ENCODE peak calls at places on chromosomes 13 and 19, in ten cellular contexts. P is brain microvascular endothelial cell; Y is right lobe of liver; K is AG04450; R is body of pancreas; X is colonic mucosa; C is SJSA1; V is Peyer's patch; Z is effector memory CD4-positive, alpha-beta T cell; W is prostate gland. T is an unnamed sample.
A peak's percentile ranks its signal among the peaks of the same experiment; 100 is the strongest.

GRCh38 chr13:23488442-23488841 is 54.9 kb upstream of the SACS start:
- DNase-seq in R (no peak), Z (no peak), V (no peak), K (no peak), W (peak; percentile 30), Y (no peak), P (peak; percentile 90), X (no peak), C (no peak), T (no peak)

GRCh38 chr19:35775046-35775297 is 392 bp upstream of the ARHGAP33 start:
- DNase-seq in X (no peak), P (no peak), V (no peak), Y (no peak), K (no peak), C (no peak), Z (no peak), R (no peak), W (no peak), T (peak; percentile 60)

GRCh38 chr13:111079375-111079774 is 35.7 kb upstream of the ARHGEF7 start:
- DNase-seq in Y (no peak), X (no peak), R (no peak), W (no peak), C (peak; percentile 61), Z (no peak), K (no peak), P (no peak), V (no peak), T (no peak)

GRCh38 chr19:57280913-57281425 is 684 bp downstream of the ZNF460 start:
- DNase-seq in X (no peak), C (no peak), Y (no peak), P (no peak), W (no peak), K (no peak), Z (no peak), V (no peak), R (no peak), T (no peak)

GRCh38 chr13:89324582-89324981 is 1653.4 kb downstream of the SLITRK5 start:
- DNase-seq in Y (no peak), R (no peak), V (no peak), Z (no peak), C (no peak), K (no peak), P (no peak), W (no peak), X (no peak), T (no peak)

GRCh38 chr13:28181413-28181812 is 43.1 kb downstream of the PAN3 start:
- DNase-seq in P (peak; percentile 66), V (no peak), X (no peak), C (no peak), W (no peak), R (no peak), Z (no peak), Y (no peak), K (no peak), T (no peak)

GRCh38 chr19:50486823-50487515 is 10.3 kb upstream of the GARIN5A start:
- DNase-seq in X (peak; percentile 41), C (no peak), Y (peak; percentile 45), V (peak; percentile 49), K (no peak), P (peak; percentile 59), W (no peak), R (no peak), Z (no peak), T (peak; percentile 72)

GRCh38 chr13:19618925-19619324 is 14.5 kb upstream of the MPHOSPH8 start:
- DNase-seq in Z (no peak), W (no peak), R (peak; percentile 29), Y (peak; percentile 71), K (no peak), C (no peak), V (no peak), X (peak; percentile 30), P (peak; percentile 39), T (no peak)

GRCh38 chr19:41531438-41532311 is 44.3 kb upstream of the CEACAM21 start:
- DNase-seq in P (peak; percentile 44), K (no peak), C (no peak), Y (peak; percentile 65), Z (peak; percentile 79), W (peak; percentile 55), R (peak; percentile 82), V (no peak), X (peak; percentile 59), T (peak; percentile 83)

GRCh38 chr13:42110410-42111155 is 62.1 kb downstream of the DGKH start:
- DNase-seq in P (peak; percentile 64), X (peak; percentile 30), Z (no peak), Y (no peak), W (peak; percentile 44), C (no peak), V (no peak), R (peak; percentile 33), K (peak; percentile 54), T (no peak)

DNA sequence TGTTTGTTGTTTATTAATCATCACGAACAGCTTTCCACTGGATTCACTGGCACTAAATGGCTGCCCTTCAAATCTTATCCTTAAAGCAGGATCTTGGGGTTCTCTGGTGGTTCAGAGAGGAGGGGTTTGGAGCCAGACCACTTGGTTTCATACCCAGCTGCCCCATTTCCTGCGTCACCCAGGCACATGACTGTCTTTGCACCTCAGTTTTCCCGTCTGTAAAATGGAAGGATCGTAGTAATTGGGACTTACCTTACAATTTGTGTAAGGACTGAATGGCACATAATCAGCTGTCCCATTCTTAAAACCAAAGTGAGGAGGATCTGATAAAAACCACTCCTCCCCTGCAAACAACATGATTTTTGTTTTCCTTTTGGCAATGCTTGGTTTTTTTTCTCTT is 318.3 kb downstream of the ZNF536 start:
- DNase-seq in P (no peak), X (no peak), C (no peak), W (no peak), R (no peak), Y (no peak), Z (no peak), V (no peak), K (no peak), T (no peak)
- H3K27ac ChIP-seq in P (no peak overlapping the region), X (no peak overlapping the region), C (no peak overlapping the region), W (no peak overlapping the region), R (no peak overlapping the region), Y (no peak overlapping the region), Z (no peak overlapping the region), V (no peak overlapping the region), K (no peak overlapping the region), T (no peak overlapping the region)

GRCh38 chr13:102742506-102742905 is 31.1 kb downstream of the TEX30 start:
- DNase-seq in Z (no peak), K (no peak), R (no peak), C (no peak), V (no peak), Y (no peak), P (no peak), W (no peak), X (no peak), T (no peak)
- H3K4me3 ChIP-seq in Z (no peak overlapping the region), K (no peak overlapping the region), R (no peak overlapping the region), C (no peak overlapping the region), V (no peak overlapping the region), Y (no peak overlapping the region), P (no peak overlapping the region), W (no peak overlapping the region), X (no peak overlapping the region), T (no peak overlapping the region)

GRCh38 chr19:55254625-55254977 is 4.2 kb downstream of the PPP6R1 start:
- DNase-seq in W (no peak), X (no peak), Z (no peak), Y (no peak), P (no peak), V (no peak), C (peak; percentile 38), K (no peak), R (no peak), T (no peak)

GRCh38 chr19:55253264-55253663 is 5.6 kb downstream of the PPP6R1 start:
- DNase-seq in R (no peak), K (no peak), V (no peak), X (no peak), Y (no peak), W (no peak), Z (no peak), C (no peak), P (no peak), T (no peak)

GRCh38 chr19:55251296-55252081 is 7.3 kb downstream of the PPP6R1 start:
- DNase-seq in P (peak; percentile 14), C (no peak), V (no peak), X (peak; percentile 76), Y (no peak), K (no peak), Z (peak; percentile 51), R (no peak), W (no peak), T (no peak)

GRCh38 chr19:55253842-55254624 is 4.8 kb downstream of the PPP6R1 start:
- DNase-seq in K (no peak), R (peak; percentile 21), Y (no peak), Z (peak; percentile 34), X (no peak), V (no peak), C (no peak), W (no peak), P (no peak), T (peak; percentile 58)

DNA sequence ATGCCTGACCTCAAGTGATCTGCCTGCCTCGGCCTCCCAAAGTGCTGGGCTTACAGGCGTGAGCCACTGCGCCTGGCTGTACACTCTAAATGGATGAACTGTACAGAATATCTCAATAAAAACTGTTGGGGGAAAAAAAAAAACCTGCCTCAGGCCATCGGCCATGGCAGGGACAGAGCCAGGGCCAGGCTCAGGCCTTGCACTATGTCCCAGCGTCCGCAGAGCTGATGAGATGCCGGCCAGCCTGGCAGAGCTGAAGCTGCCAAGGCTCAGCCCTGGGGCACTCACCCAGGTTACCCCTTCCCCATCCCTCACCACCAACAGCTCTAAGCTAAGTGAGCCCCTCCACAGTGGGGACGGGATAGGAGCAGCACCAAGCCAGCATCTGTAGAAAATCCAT is 6.1 kb downstream of the PPP6R1 start:
- DNase-seq in X (no peak), P (no peak), C (no peak), Z (no peak), V (no peak), W (no peak), R (no peak), Y (no peak), K (no peak), T (no peak)
- H3K27ac ChIP-seq in X (no peak overlapping the region), P (no peak overlapping the region), C (no peak overlapping the region), Z (peak overlapping the region; percentile 88), V (peak overlapping the region; percentile 99), W (no peak overlapping the region), R (no peak overlapping the region), Y (no peak overlapping the region), K (no peak overlapping the region), T (peak overlapping the region; percentile 69)

GRCh38 chr13:29260684-29261083 is 334.8 kb downstream of the SLC7A1 start:
- DNase-seq in X (no peak), P (no peak), Y (no peak), C (no peak), W (no peak), Z (no peak), R (no peak), V (no peak), K (no peak), T (no peak)

GRCh38 chr13:29255567-29255966 is 339.9 kb downstream of the SLC7A1 start:
- DNase-seq in R (no peak), P (no peak), X (no peak), Z (no peak), V (no peak), Y (no peak), C (no peak), W (no peak), K (no peak), T (no peak)

DNA sequence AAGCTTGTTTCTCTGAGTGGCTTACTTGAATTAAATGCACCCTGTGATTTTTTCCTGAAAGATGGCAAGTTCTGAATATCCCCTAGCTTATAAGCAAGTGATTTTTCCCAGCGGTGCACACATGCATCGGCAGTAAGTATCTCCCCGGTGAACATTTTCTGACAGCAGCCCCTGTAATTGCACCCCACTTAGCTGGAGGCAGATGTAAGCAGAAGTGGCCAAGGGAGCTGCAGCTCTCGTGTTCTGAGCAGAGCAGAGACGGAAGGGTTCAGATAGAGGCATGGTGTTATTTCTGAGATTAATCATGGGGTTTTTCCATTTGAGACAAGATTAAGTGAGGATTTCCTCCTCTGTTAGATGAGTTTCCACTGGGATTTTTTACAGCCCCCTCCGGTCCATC is 340.5 kb downstream of the SLC7A1 start:
- DNase-seq in W (no peak), C (no peak), X (no peak), P (no peak), R (no peak), V (no peak), K (no peak), Z (no peak), Y (no peak), T (no peak)
- H3K4me3 ChIP-seq in W (no peak overlapping the region), C (no peak overlapping the region), X (no peak overlapping the region), P (no peak overlapping the region), R (no peak overlapping the region), V (no peak overlapping the region), K (no peak overlapping the region), Z (no peak overlapping the region), Y (no peak overlapping the region), T (no peak overlapping the region)

T was measured in upper lobe of right lung.